ENCODE peak calls at places on chromosomes 7 and 10, in seven cellular contexts. Y is lower lobe of right lung; F is D721Med; W is Panc1; M is activated naive CD4-positive, alpha-beta T cell; T is hepatocyte; L is CD8-positive, alpha-beta memory T cell. J is an unnamed sample.

GRCh38 chr10:124722812-124723783 is 21.1 kb downstream of the FAM53B start:
- DNase-seq in Y (peak; percentile 63), F (no peak), W (no peak), M (no peak), T (no peak), L (no peak), J (no peak)

GRCh38 chr7:70712942-70713341 is 419.0 kb upstream of the GALNT17 start:
- DNase-seq in Y (no peak), F (no peak), W (no peak), M (no peak), T (no peak), L (no peak), J (no peak)

GRCh38 chr10:73886085-73886529 is 11.8 kb upstream of the CAMK2G start:
- DNase-seq in Y (peak; percentile 66), F (peak; percentile 70), W (peak; percentile 72), M (peak; percentile 36), T (peak; percentile 88), L (peak; percentile 65), J (peak; percentile 91)

GRCh38 chr10:28722065-28722803 is 44.9 kb downstream of the BAMBI start:
- DNase-seq in Y (peak; percentile 44), F (no peak), W (no peak), M (no peak), T (peak; percentile 57), L (no peak), J (peak; percentile 26)

GRCh38 chr7:27608776-27609495 is 53.7 kb downstream of the HIBADH start:
- DNase-seq in Y (no peak), F (no peak), W (no peak), M (no peak), T (peak; percentile 16), L (no peak), J (peak; percentile 14)

GRCh38 chr7:100407285-100408180 is 21.0 kb downstream of the ZCWPW1 start:
- DNase-seq in Y (no peak), F (no peak), W (peak; percentile 61), M (no peak), T (peak; percentile 73), L (peak; percentile 56), J (peak; percentile 83)

GRCh38 chr7:114818501-114818900 is 103.4 kb upstream of the MDFIC start:
- DNase-seq in Y (no peak), F (no peak), W (peak; percentile 20), M (no peak), T (no peak), L (no peak), J (peak; percentile 86)

GRCh38 chr7:7816816-7817536 is 98.6 kb upstream of the RPA3 start:
- DNase-seq in Y (no peak), F (no peak), W (no peak), M (no peak), T (no peak), L (no peak), J (no peak)

GRCh38 chr10:72925951-72926465 is 28.6 kb downstream of the PLA2G12B start:
- DNase-seq in Y (no peak), F (no peak), W (no peak), M (no peak), T (no peak), L (no peak), J (no peak)

GRCh38 chr10:62019013-62019684 is 117.7 kb downstream of the ARID5B start:
- DNase-seq in Y (no peak), F (no peak), W (no peak), M (no peak), T (no peak), L (no peak), J (no peak)

GRCh38 chr10:74103560-74104248 is 46.9 kb downstream of the AP3M1 start:
- DNase-seq in Y (no peak), F (no peak), W (no peak), M (no peak), T (peak; percentile 19), L (no peak), J (peak; percentile 52)

GRCh38 chr7:115409682-115410426 is 488.0 kb downstream of the MDFIC start:
- DNase-seq in Y (no peak), F (no peak), W (no peak), M (no peak), T (no peak), L (no peak), J (no peak)

GRCh38 chr7:102916426-102916825 is 3.6 kb downstream of the LRRC17 start:
- DNase-seq in Y (no peak), F (no peak), W (no peak), M (no peak), T (no peak), L (no peak), J (peak; percentile 80)

GRCh38 chr7:98996162-98996552 is 117.8 kb downstream of the TRRAP start:
- DNase-seq in Y (no peak), F (no peak), W (no peak), M (no peak), T (no peak), L (no peak), J (no peak)

GRCh38 chr10:131891196-131891928 is 9.4 kb upstream of the PPP2R2D start:
- DNase-seq in Y (no peak), F (no peak), W (no peak), M (no peak), T (peak; percentile 67), L (no peak), J (peak; percentile 41)

GRCh38 chr7:32930378-32930777 is 26.9 kb upstream of the FKBP9 start:
- DNase-seq in Y (no peak), F (no peak), W (no peak), M (no peak), T (no peak), L (no peak), J (no peak)

GRCh38 chr10:119507115-119507514 is 35.4 kb downstream of the RGS10 start:
- DNase-seq in Y (no peak), F (no peak), W (no peak), M (no peak), T (no peak), L (no peak), J (no peak)

GRCh38 chr10:57791546-57791945 is 476.1 kb downstream of the IPMK start:
- DNase-seq in Y (no peak), F (no peak), W (no peak), M (no peak), T (no peak), L (no peak), J (no peak)